ENCODE peak calls at places on chromosomes 7 and 10, in ten cellular contexts. G, Y, S, N, Z, U, Q, K, I and T are unnamed samples.

GRCh38 chr7:158016171-158017087 is 571.2 kb downstream of the PTPRN2 start:
- DNase-seq in Z (peak; percentile 61), S (no peak), N (no peak), I (no peak), K (no peak), G (no peak), Q (peak; percentile 60), U (no peak), Y (no peak), T (no peak)

GRCh38 chr7:15174470-15174869 is 271.9 kb upstream of the DGKB start:
- DNase-seq in I (no peak), N (no peak), K (no peak), G (no peak), S (no peak), U (no peak), Q (no peak), Z (no peak), Y (no peak), T (no peak)

GRCh38 chr10:71613303-71613777 is 106.2 kb downstream of the C10orf105 start:
- DNase-seq in I (no peak), Y (no peak), K (no peak), S (no peak), N (no peak), Q (no peak), Z (no peak), U (no peak), G (peak; percentile 78), T (no peak)

GRCh38 chr10:113126506-113127192 is 176.6 kb downstream of the TCF7L2 start:
- DNase-seq in N (peak; percentile 76), Y (peak; percentile 81), G (peak; percentile 75), K (peak; percentile 5), Q (peak; percentile 63), S (peak; percentile 84), Z (peak; percentile 83), I (peak; percentile 77), U (peak; percentile 8), T (peak; percentile 76)

GRCh38 chr7:73626814-73627213 is 2.5 kb upstream of the MLXIPL start:
- DNase-seq in Y (no peak), Q (no peak), S (no peak), N (no peak), U (no peak), G (no peak), K (no peak), Z (no peak), I (no peak), T (peak; percentile 58)

GRCh38 chr7:121531175-121532070 is 135.3 kb upstream of the FAM3C start:
- DNase-seq in U (no peak), N (no peak), Q (no peak), Z (no peak), I (no peak), Y (no peak), G (no peak), S (no peak), K (no peak), T (no peak)

GRCh38 chr10:59299933-59300332 is 62.4 kb downstream of the FAM13C start:
- DNase-seq in Q (no peak), G (no peak), Z (no peak), I (no peak), S (no peak), Y (no peak), U (no peak), N (no peak), K (no peak), T (no peak)

GRCh38 chr10:25063157-25063556 is 46.7 kb downstream of the THNSL1 start:
- DNase-seq in G (no peak), Z (no peak), Y (no peak), S (no peak), I (no peak), N (no peak), U (no peak), Q (no peak), K (no peak), T (no peak)

GRCh38 chr7:54394877-54395276 is 147.3 kb upstream of the VSTM2A start:
- DNase-seq in N (no peak), S (no peak), Z (no peak), I (no peak), Y (no peak), K (no peak), U (no peak), Q (no peak), G (no peak), T (no peak)

GRCh38 chr10:1130226-1130625 is 74.0 kb downstream of the WDR37 start:
- DNase-seq in Z (no peak), G (no peak), I (no peak), N (no peak), U (no peak), Y (no peak), K (no peak), Q (no peak), S (no peak), T (no peak)

GRCh38 chr7:40583653-40584424 is 449.0 kb downstream of the SUGCT start:
- DNase-seq in K (no peak), S (no peak), N (no peak), I (no peak), Y (peak; percentile 18), G (no peak), U (no peak), Q (no peak), Z (no peak), T (no peak)

GRCh38 chr10:79023489-79024162 is 45.1 kb upstream of the ZMIZ1 start:
- DNase-seq in N (peak; percentile 44), G (no peak), I (no peak), Y (no peak), Q (no peak), K (no peak), S (no peak), Z (peak; percentile 64), U (no peak), T (peak; percentile 84)

GRCh38 chr10:32459072-32459703 is 13.2 kb downstream of the CCDC7 start:
- DNase-seq in Z (no peak), S (no peak), G (no peak), Q (no peak), K (peak; percentile 9), N (no peak), U (no peak), I (no peak), Y (no peak), T (no peak)

GRCh38 chr7:136036336-136036735 is 59.2 kb upstream of the MTPN start:
- DNase-seq in Y (no peak), U (no peak), Z (no peak), G (no peak), S (no peak), I (no peak), N (no peak), K (no peak), Q (no peak), T (no peak)

GRCh38 chr10:30068482-30069223 is 9.3 kb upstream of the JCAD start:
- DNase-seq in I (no peak), U (no peak), S (no peak), Q (no peak), Y (no peak), Z (no peak), K (no peak), G (no peak), N (no peak), T (no peak)

GRCh38 chr10:131075218-131075770 is 236.2 kb downstream of the TCERG1L start:
- DNase-seq in N (no peak), Q (no peak), Z (no peak), G (no peak), U (no peak), S (no peak), I (no peak), Y (no peak), K (no peak), T (no peak)

GRCh38 chr7:108420482-108420908 is 35.7 kb downstream of the NRCAM start:
- DNase-seq in Y (no peak), S (no peak), G (no peak), Z (no peak), N (no peak), K (no peak), Q (no peak), U (no peak), I (no peak), T (no peak)

GRCh38 chr10:89283988-89284475 is 17.8 kb upstream of the IFIT2 start:
- DNase-seq in I (no peak), S (no peak), N (peak; percentile 76), G (no peak), Y (no peak), U (no peak), Q (peak; percentile 83), K (no peak), Z (peak; percentile 87), T (no peak)

GRCh38 chr10:99730026-99730425 is 1.9 kb downstream of the COX15 start:
- DNase-seq in Q (no peak), G (no peak), S (no peak), N (no peak), Z (no peak), U (no peak), Y (no peak), K (no peak), I (no peak), T (no peak)

GRCh38 chr10:124328514-124329220 is 90.1 kb downstream of the OAT start:
- DNase-seq in I (no peak), U (no peak), Z (peak; percentile 91), N (peak; percentile 84), K (no peak), G (no peak), S (no peak), Y (no peak), Q (no peak), T (peak; percentile 30)

GRCh38 chr10:132106431-132106830 is 40.7 kb downstream of the JAKMIP3 start:
- DNase-seq in G (no peak), N (no peak), I (no peak), S (no peak), Z (peak; percentile 51), K (no peak), U (no peak), Q (no peak), Y (no peak), T (no peak)

GRCh38 chr7:139731802-139732470 is 45.9 kb downstream of the HIPK2 start:
- DNase-seq in N (peak; percentile 90), K (no peak), Y (peak; percentile 75), Q (peak; percentile 61), Z (peak; percentile 98), I (peak; percentile 66), U (no peak), S (no peak), G (peak; percentile 47), T (peak; percentile 86)

GRCh38 chr7:87028636-87029035 is 30.8 kb downstream of the ELAPOR2 start:
- DNase-seq in Z (no peak), I (no peak), G (no peak), Y (no peak), K (no peak), S (no peak), Q (no peak), U (no peak), N (no peak), T (no peak)

GRCh38 chr7:28018446-28018845 is 162.1 kb downstream of the JAZF1 start:
- DNase-seq in N (no peak), Q (no peak), I (no peak), S (no peak), K (no peak), Y (no peak), G (no peak), Z (no peak), U (no peak), T (no peak)

GRCh38 chr10:6128591-6129383 is 40.0 kb downstream of the RBM17 start:
- DNase-seq in N (peak; percentile 73), G (no peak), I (no peak), U (no peak), K (no peak), S (no peak), Y (no peak), Z (peak; percentile 66), Q (no peak), T (no peak)